ENCODE peak calls at places on chromosomes 12 and 14, in four cellular contexts. T is keratinocyte, G is DND-41, E is BJ. B is an unnamed sample.

GRCh38 chr12:57754411-57755193 is at the start of gene MARCHF9:
- DNase-seq in E (no peak), T (no peak), G (peak; percentile 89), B (peak; percentile 88)

GRCh38 chr14:84894254-84894653 is 635.7 kb upstream of the FLRT2 start:
- DNase-seq in E (no peak), G (no peak), T (no peak), B (no peak)

GRCh38 chr12:118853634-118854033 is 127.7 kb upstream of the SRRM4 start:
- DNase-seq in E (no peak), G (peak; percentile 26), T (no peak), B (peak; percentile 6)

GRCh38 chr14:72962829-72963312 is 36.6 kb downstream of the DCAF4 start:
- DNase-seq in T (peak; percentile 35), E (peak; percentile 34), G (no peak), B (no peak)

GRCh38 chr14:39467889-39468524 is 35.8 kb upstream of the FBXO33 start:
- DNase-seq in E (no peak), G (peak; percentile 46), T (no peak), B (peak; percentile 30)

GRCh38 chr12:21183721-21184275 is 52.8 kb downstream of the SLCO1B1 start:
- DNase-seq in G (no peak), E (no peak), T (no peak), B (no peak)

GRCh38 chr12:26627335-26627734 is 205.7 kb downstream of the ITPR2 start:
- DNase-seq in T (no peak), G (no peak), E (no peak), B (no peak)

GRCh38 chr14:30450620-30451019 is 108.3 kb upstream of the G2E3 start:
- DNase-seq in T (no peak), E (no peak), G (no peak), B (no peak)

GRCh38 chr12:82832981-82833380 is 146.3 kb downstream of the TMTC2 start:
- DNase-seq in E (no peak), G (no peak), T (no peak), B (no peak)

GRCh38 chr14:100747021-100747586 is 20.4 kb downstream of the DLK1 start:
- DNase-seq in E (peak; percentile 94), T (peak; percentile 95), G (no peak), B (no peak)

GRCh38 chr14:22819191-22819988 is 4.2 kb upstream of the SLC7A7 start:
- DNase-seq in E (peak; percentile 52), T (no peak), G (no peak), B (no peak)

GRCh38 chr14:56247495-56248087 is 129.4 kb downstream of the PELI2 start:
- DNase-seq in T (no peak), G (no peak), E (no peak), B (peak; percentile 26)

GRCh38 chr14:59199205-59199604 is 10.7 kb downstream of the DAAM1 start:
- DNase-seq in G (no peak), E (no peak), T (no peak), B (no peak)

GRCh38 chr12:116406529-116406928 is 129.0 kb upstream of the MED13L start:
- DNase-seq in T (peak; percentile 58), E (peak; percentile 91), G (peak; percentile 21), B (peak; percentile 11)

GRCh38 chr14:90593254-90594040 is 196.6 kb downstream of the CALM1 start:
- DNase-seq in E (no peak), G (no peak), T (no peak), B (peak; percentile 35)

GRCh38 chr12:9039397-9039977 is 50.1 kb downstream of the KLRG1 start:
- DNase-seq in T (no peak), G (peak; percentile 16), E (no peak), B (peak; percentile 37)

GRCh38 chr12:123990512-123990911 is 17.5 kb downstream of the ZNF664 start:
- DNase-seq in T (no peak), E (no peak), G (no peak), B (no peak)

GRCh38 chr14:76948213-76948947 is 80.1 kb downstream of the IRF2BPL start:
- DNase-seq in E (no peak), T (no peak), G (no peak), B (no peak)

GRCh38 chr14:73124180-73124894 is 12.0 kb upstream of the PSEN1 start:
- DNase-seq in E (no peak), T (no peak), G (no peak), B (no peak)

GRCh38 chr12:24711056-24711455 is 237.8 kb downstream of the BCAT1 start:
- DNase-seq in T (no peak), G (no peak), E (no peak), B (no peak)

GRCh38 chr14:39442293-39442692 is 10.1 kb upstream of the FBXO33 start:
- DNase-seq in T (no peak), G (no peak), E (no peak), B (no peak)

GRCh38 chr12:49347307-49348237 is 884 bp downstream of the DNAJC22 start:
- DNase-seq in E (no peak), G (peak; percentile 82), T (no peak), B (peak; percentile 31)